ENCODE peak calls at places on chromosomes 2 and 18, in six cellular contexts. O, U, Y, S, J and R are unnamed samples.

GRCh38 chr2:36366491-36367120 is 11.0 kb downstream of the CRIM1 start:
- DNase-seq in O (no peak), U (no peak), Y (no peak), S (no peak), J (no peak), R (no peak)

GRCh38 chr18:36828157-36828629 is 609 bp downstream of the TPGS2 start:
- DNase-seq in O (no peak), U (no peak), Y (peak), S (peak), J (peak), R (no peak)

GRCh38 chr2:37585982-37586621 is 85.3 kb downstream of the CDC42EP3 start:
- DNase-seq in O (peak), U (no peak), Y (peak), S (peak), J (no peak), R (peak)

GRCh38 chr2:217413193-217413592 is 553.3 kb upstream of the TNP1 start:
- DNase-seq in O (no peak), U (no peak), Y (no peak), S (no peak), J (no peak), R (no peak)

GRCh38 chr2:161430416-161430815 is 14.3 kb downstream of the TBR1 start:
- DNase-seq in O (no peak), U (no peak), Y (no peak), S (no peak), J (no peak), R (no peak)

GRCh38 chr2:9318461-9319337 is 104.6 kb downstream of the ITGB1BP1 start:
- DNase-seq in O (no peak), U (no peak), Y (no peak), S (peak), J (no peak), R (no peak)

GRCh38 chr2:75604479-75604878 is 42.1 kb upstream of the MRPL19 start:
- DNase-seq in O (no peak), U (no peak), Y (peak), S (no peak), J (no peak), R (no peak)

GRCh38 chr2:82694431-82694830 is 1764.6 kb downstream of the SUCLG1 start:
- DNase-seq in O (no peak), U (no peak), Y (no peak), S (no peak), J (no peak), R (no peak)

GRCh38 chr2:116706381-116706780 is 1108.1 kb upstream of the DDX18 start:
- DNase-seq in O (no peak), U (no peak), Y (no peak), S (no peak), J (no peak), R (no peak)